ENCODE peak calls at places on chromosomes 16 and 17, in nine cellular contexts. J is SJSA1; T is AG04450; O is AG04449; S is CD8-positive, alpha-beta memory T cell; G is activated T-helper 1 cell treated with anti-CD3 and anti-CD28 coated beads, Interleukin-2, amount 50 U/mL, for 16 hours; L is stimulated activated CD8-positive, alpha-beta memory T cell treated with anti-CD3 and anti-CD28 coated beads, Interleukin-7, amount 100 ng/mL, for 1 hour; C is HTR-8/SVneo; Q is effector CD4-positive, alpha-beta T cell. Y is an unnamed sample.

GRCh38 chr16:48381201-48381600 is 4.0 kb downstream of the SIAH1 start:
- DNase-seq in J (no peak), T (no peak), O (no peak), S (no peak), G (no peak), L (no peak), C (no peak), Q (no peak), Y (no peak)

GRCh38 chr17:34665150-34665802 is 85.9 kb downstream of the TMEM132E start:
- DNase-seq in J (no peak), T (no peak), O (no peak), S (no peak), G (no peak), L (no peak), C (no peak), Q (no peak), Y (no peak)

GRCh38 chr16:65497571-65497970 is 375.7 kb upstream of the CDH11 start:
- DNase-seq in J (no peak), T (no peak), O (no peak), S (no peak), G (no peak), L (no peak), C (no peak), Q (no peak), Y (no peak)

GRCh38 chr17:65270932-65271700 is 133.9 kb downstream of the RGS9 start:
- DNase-seq in J (no peak), T (no peak), O (no peak), S (no peak), G (no peak), L (no peak), C (no peak), Q (no peak), Y (no peak)

GRCh38 chr17:15944720-15945492 is at the start of gene ADORA2B:
- DNase-seq in J (peak), T (no peak), O (no peak), S (no peak), G (no peak), L (no peak), C (peak), Q (no peak), Y (peak)

GRCh38 chr17:17032131-17032692 is 10.0 kb upstream of the MPRIP start:
- DNase-seq in J (peak), T (no peak), O (peak), S (no peak), G (no peak), L (no peak), C (peak), Q (no peak), Y (no peak)

GRCh38 chr16:54282923-54283734 is 3.5 kb downstream of the IRX3 start:
- DNase-seq in J (no peak), T (no peak), O (no peak), S (no peak), G (no peak), L (no peak), C (no peak), Q (no peak), Y (no peak)

GRCh38 chr16:12339686-12340085 is 363.2 kb downstream of the SNX29 start:
- DNase-seq in J (no peak), T (peak), O (no peak), S (no peak), G (no peak), L (no peak), C (no peak), Q (no peak), Y (no peak)

GRCh38 chr17:82064433-82065192 is 991 bp downstream of the DUS1L start:
- DNase-seq in J (no peak), T (no peak), O (no peak), S (no peak), G (no peak), L (no peak), C (no peak), Q (no peak), Y (no peak)

GRCh38 chr17:44543213-44543904 is 13.9 kb upstream of the FZD2 start:
- DNase-seq in J (peak), T (peak), O (peak), S (no peak), G (no peak), L (no peak), C (peak), Q (no peak), Y (peak)